ENCODE peak calls at places on chromosome 16, in seven cellular contexts. U, A, Z, V, S, Q and R are unnamed samples.
A peak's percentile ranks its signal among the peaks of the same experiment; 100 is the strongest.

GRCh38 chr16:2226245-2226793 is 2.9 kb downstream of the E4F1 start:
- ATAC-seq in A (no peak), Q (no peak), U (no peak), Z (no peak), S (no peak), V (no peak), R (no peak)

GRCh38 chr16:74577882-74578366 is 29.0 kb downstream of the GLG1 start:
- ATAC-seq in U (peak; percentile 30), V (no peak), S (peak; percentile 67), A (no peak), Q (peak; percentile 17), Z (peak; percentile 39), R (peak; percentile 85)

GRCh38 chr16:63324306-63324705 is 1288.1 kb upstream of the CDH8 start:
- ATAC-seq in Q (no peak), S (peak; percentile 17), A (no peak), V (no peak), U (no peak), Z (no peak), R (no peak)

GRCh38 chr16:26542198-26542597 is 524.5 kb upstream of the C16orf82 start:
- ATAC-seq in U (no peak), S (no peak), A (no peak), Q (no peak), V (no peak), Z (no peak), R (no peak)

GRCh38 chr16:88909431-88910210 is 43.2 kb upstream of the PABPN1L start:
- ATAC-seq in S (no peak), Q (no peak), U (no peak), Z (no peak), A (no peak), V (no peak), R (no peak)

GRCh38 chr16:67100569-67101300 is 9.0 kb upstream of the PHAF1 start:
- ATAC-seq in V (peak; percentile 46), A (no peak), U (no peak), Q (peak; percentile 33), Z (no peak), S (no peak), R (peak; percentile 16)

GRCh38 chr16:56610017-56610608 is 1.7 kb downstream of the MT2A start:
- ATAC-seq in Z (peak; percentile 13), Q (peak; percentile 51), S (peak; percentile 8), A (peak; percentile 33), U (peak; percentile 11), V (peak; percentile 66), R (peak; percentile 64)

GRCh38 chr16:50697881-50698767 is 4.7 kb downstream of the NOD2 start:
- ATAC-seq in Q (peak; percentile 41), V (peak; percentile 42), U (peak; percentile 48), S (no peak), A (peak; percentile 80), Z (peak; percentile 67), R (peak; percentile 61)

GRCh38 chr16:54657058-54657708 is 273.5 kb upstream of the IRX5 start:
- ATAC-seq in Q (no peak), A (no peak), U (no peak), S (peak; percentile 100), Z (no peak), V (no peak), R (no peak)

GRCh38 chr16:16930309-16931000 is 540.3 kb downstream of the XYLT1 start:
- ATAC-seq in S (no peak), V (no peak), A (no peak), U (no peak), Q (no peak), Z (no peak), R (no peak)

GRCh38 chr16:85042606-85043005 is 15.0 kb downstream of the KIAA0513 start:
- ATAC-seq in Q (no peak), U (no peak), A (no peak), V (no peak), Z (no peak), S (no peak), R (no peak)

GRCh38 chr16:3745751-3746355 is 28.5 kb upstream of the TRAP1 start:
- ATAC-seq in A (peak; percentile 35), U (no peak), S (no peak), Z (no peak), Q (no peak), V (no peak), R (no peak)

GRCh38 chr16:54422159-54422558 is 135.6 kb upstream of the IRX3 start:
- ATAC-seq in A (no peak), V (no peak), S (no peak), U (no peak), Z (no peak), Q (no peak), R (no peak)

GRCh38 chr16:1471569-1472194 is 3.1 kb downstream of the CLCN7 start:
- ATAC-seq in V (no peak), Q (no peak), Z (no peak), A (no peak), U (no peak), S (no peak), R (no peak)

GRCh38 chr16:66844342-66845079 is at the start of gene CA7:
- ATAC-seq in A (peak; percentile 67), Q (no peak), V (peak; percentile 46), S (no peak), Z (peak; percentile 54), U (peak; percentile 30), R (no peak)